ENCODE peak calls at places on chromosomes 7 and 10, in six cellular contexts. D is GM12878, I is heart right ventricle, V is pancreas, X is esophagus muscularis mucosa, C is aorta. A is an unnamed sample.

GRCh38 chr7:122316467-122317394 is 12.2 kb upstream of the FEZF1 start:
- DNase-seq in D (no peak), I (no peak), V (no peak), X (no peak), C (peak; percentile 72), A (no peak)

GRCh38 chr7:73904219-73905136 is 43.5 kb downstream of the TMEM270 start:
- DNase-seq in D (no peak), I (no peak), V (no peak), X (peak; percentile 82), C (peak; percentile 94), A (no peak)

GRCh38 chr7:21429786-21430574 is 2.1 kb downstream of the SP4 start:
- DNase-seq in D (no peak), I (no peak), V (peak; percentile 25), X (no peak), C (no peak), A (no peak)

GRCh38 chr7:43038229-43038628 is 74.2 kb upstream of the HECW1 start:
- DNase-seq in D (no peak), I (no peak), V (no peak), X (no peak), C (no peak), A (no peak)

GRCh38 chr10:12635127-12635541 is 285.8 kb downstream of the CAMK1D start:
- DNase-seq in D (no peak), I (no peak), V (no peak), X (peak; percentile 45), C (no peak), A (no peak)

GRCh38 chr10:14560794-14561765 is 213.6 kb downstream of the FAM107B start:
- DNase-seq in D (no peak), I (no peak), V (no peak), X (no peak), C (no peak), A (no peak)

GRCh38 chr7:101943889-101944605 is 126.6 kb downstream of the CUX1 start:
- DNase-seq in D (no peak), I (no peak), V (no peak), X (no peak), C (peak; percentile 25), A (no peak)

GRCh38 chr7:124497209-124497608 is 268.4 kb downstream of the GPR37 start:
- DNase-seq in D (no peak), I (no peak), V (no peak), X (no peak), C (no peak), A (no peak)

GRCh38 chr10:60382946-60383681 is 6.6 kb downstream of the ANK3 start:
- DNase-seq in D (no peak), I (no peak), V (no peak), X (no peak), C (no peak), A (no peak)

GRCh38 chr7:41149576-41149975 is 553.3 kb downstream of the INHBA start:
- DNase-seq in D (no peak), I (no peak), V (no peak), X (no peak), C (no peak), A (no peak)

GRCh38 chr10:21961847-21962246 is 41.7 kb downstream of the DNAJC1 start:
- DNase-seq in D (no peak), I (no peak), V (no peak), X (no peak), C (no peak), A (no peak)

GRCh38 chr10:98422182-98422581 is 7.2 kb upstream of the PYROXD2 start:
- DNase-seq in D (no peak), I (no peak), V (no peak), X (no peak), C (no peak), A (no peak)

GRCh38 chr7:42605800-42606199 is 306.1 kb downstream of the C7orf25 start:
- DNase-seq in D (no peak), I (no peak), V (no peak), X (no peak), C (no peak), A (no peak)

GRCh38 chr10:72727128-72727527 is 35.2 kb downstream of the MCU start:
- DNase-seq in D (no peak), I (no peak), V (no peak), X (no peak), C (no peak), A (no peak)

DNA sequence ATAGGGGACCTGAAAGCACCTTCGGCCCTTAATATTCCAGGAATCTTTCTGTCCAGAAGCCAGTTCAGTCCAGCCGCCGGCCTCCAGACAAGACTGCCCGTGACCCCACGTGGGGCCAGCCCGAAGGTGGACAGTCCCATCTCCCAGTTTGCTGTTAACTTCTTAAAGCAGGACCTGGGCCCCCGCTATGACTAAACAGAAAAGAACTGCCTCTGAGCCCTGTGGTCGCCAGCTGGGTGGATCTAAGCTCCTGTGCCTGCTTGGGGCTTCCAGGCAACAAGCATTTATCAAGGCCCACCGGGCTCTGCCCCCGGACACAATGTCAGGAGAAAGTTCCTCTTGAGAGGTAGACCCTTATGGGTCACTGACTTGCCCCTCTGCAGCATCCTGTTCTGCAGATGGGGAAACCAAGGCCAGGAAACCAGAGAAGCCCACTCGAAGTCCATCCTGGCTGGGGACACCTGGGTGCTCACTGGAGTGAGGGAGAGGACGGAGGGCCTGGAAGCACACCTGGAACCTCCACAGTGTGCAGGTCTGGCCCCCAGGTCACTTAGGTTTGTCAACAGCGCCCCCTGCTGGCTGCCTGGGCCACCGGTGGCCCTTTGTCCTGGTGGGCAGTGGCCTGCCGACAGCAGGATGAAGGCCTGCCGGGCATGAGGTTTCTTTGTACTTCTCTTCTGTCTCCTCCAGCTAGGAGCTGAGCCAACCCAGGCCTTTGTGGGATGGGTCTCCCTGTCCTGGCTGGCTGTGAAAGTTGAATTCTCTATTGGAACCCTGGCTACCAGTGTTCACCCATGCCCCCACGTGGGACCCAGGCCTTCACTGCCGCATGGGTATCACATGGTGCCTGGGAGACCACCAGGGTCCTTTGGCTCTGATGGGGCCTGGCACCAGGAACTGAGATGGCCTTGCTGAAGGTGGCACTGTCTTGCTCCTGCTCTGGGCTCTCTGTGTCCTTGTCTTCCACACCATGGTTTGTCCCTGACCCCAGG is 128.0 kb downstream of the ZMIZ1 start:
- DNase-seq in D (no peak), I (peak; percentile 81), V (peak; percentile 74), X (no peak), C (peak; percentile 93), A (peak; percentile 75)
- H3K27ac ChIP-seq in D (no peak overlapping the region), I (peak overlapping the region; percentile 55), V (no peak overlapping the region), X (peak overlapping the region; percentile 83), C (no peak overlapping the region), A (peak overlapping the region; percentile 23)

DNA sequence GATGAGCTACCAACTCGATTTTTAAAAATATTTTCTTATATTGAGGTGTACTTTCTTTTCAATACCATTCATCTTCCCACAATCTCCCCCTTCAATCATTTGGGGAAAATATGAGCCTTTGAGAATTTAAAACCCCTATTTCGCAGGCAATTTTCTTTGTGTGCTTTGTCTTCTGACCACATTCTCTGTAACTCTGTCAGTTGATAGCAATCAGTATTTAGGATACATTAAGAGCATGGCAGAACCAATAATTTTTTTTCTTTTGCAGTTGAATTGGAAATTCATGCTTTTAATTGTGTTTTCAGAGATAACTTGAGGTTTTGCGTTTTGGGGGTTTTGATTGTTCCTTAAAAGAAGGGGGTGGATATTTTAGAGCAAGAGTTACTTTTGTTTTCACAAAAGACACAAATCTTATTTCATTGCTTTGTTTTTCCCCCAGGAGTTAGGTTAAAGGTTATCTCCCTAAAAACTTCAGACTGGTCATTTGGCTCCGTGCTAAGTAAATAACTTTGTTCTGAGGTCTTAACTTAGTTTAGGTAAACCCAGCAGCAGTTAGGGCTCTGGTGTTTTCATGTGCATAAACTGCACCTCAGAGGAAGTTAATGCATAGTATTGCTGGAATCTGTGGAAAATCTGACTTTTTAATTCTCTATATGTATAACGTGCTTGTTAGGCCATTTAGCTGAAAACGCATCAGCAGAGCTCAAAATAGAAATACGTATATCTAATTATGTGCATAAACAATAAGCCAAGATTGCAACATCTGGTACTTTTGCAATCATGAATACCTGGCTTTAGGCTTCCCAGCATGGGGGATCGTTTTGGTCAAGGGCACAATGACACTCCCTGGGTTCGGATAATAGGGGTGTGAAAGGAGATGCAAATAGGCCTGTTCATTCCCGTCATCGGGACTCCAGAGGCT is 676.4 kb upstream of the ANKRD30A start:
- DNase-seq in D (no peak), I (no peak), V (no peak), X (no peak), C (no peak), A (no peak)
- H3K27ac ChIP-seq in D (no peak overlapping the region), I (peak overlapping the region; percentile 69), V (no peak overlapping the region), X (no peak overlapping the region), C (no peak overlapping the region), A (no peak overlapping the region)

GRCh38 chr7:23346316-23346715 is 47.2 kb downstream of the MALSU1 start:
- DNase-seq in D (no peak), I (no peak), V (no peak), X (no peak), C (no peak), A (no peak)
- H3K27ac ChIP-seq in D (peak overlapping the region; percentile 56), I (no peak overlapping the region), V (no peak overlapping the region), X (no peak overlapping the region), C (no peak overlapping the region), A (no peak overlapping the region)

GRCh38 chr10:7818295-7819125 is at the start of gene TAF3:
- DNase-seq in D (peak; percentile 55), I (peak; percentile 92), V (peak; percentile 91), X (peak; percentile 94), C (peak; percentile 97), A (peak; percentile 84)
- H3K27ac ChIP-seq in D (peak within 1 kb of the TSS; percentile 75), I (peak within 1 kb of the TSS; percentile 63), V (peak within 1 kb of the TSS; percentile 50), X (peak within 1 kb of the TSS; percentile 79), C (no peak within 1 kb of the TSS), A (peak within 1 kb of the TSS; percentile 64)

DNA sequence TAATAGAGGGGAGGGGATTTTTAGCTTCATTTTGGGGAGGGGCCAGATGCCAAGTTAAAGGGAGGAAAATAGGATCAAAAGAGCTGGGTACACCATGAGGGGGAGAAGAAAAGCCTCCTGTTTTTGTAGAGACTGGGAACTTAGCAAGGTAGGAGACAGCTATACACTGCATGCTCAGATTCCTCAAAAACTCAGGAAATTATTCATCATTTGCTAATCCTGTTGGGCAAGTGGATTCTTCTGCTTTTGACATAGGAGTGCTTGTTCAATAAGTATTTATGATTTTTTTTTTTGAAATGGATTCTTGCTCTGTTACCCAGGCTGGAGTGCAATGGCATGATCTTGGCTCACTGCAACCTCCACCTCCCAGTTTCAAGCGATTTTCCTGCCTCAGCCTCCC is 73.4 kb downstream of the LYZL2 start:
- DNase-seq in D (no peak), I (no peak), V (no peak), X (no peak), C (no peak), A (no peak)
- H3K27ac ChIP-seq in D (no peak overlapping the region), I (no peak overlapping the region), V (no peak overlapping the region), X (no peak overlapping the region), C (no peak overlapping the region), A (no peak overlapping the region)